ENCODE peak calls at places on chromosomes 1 and 21, in six cellular contexts. N is HCT116, H is K562, M is H1, E is GM12878, Z is HepG2. D is an unnamed sample.
A peak's percentile ranks its signal among the peaks of the same experiment; 100 is the strongest.

GRCh38 chr1:1402081-1402900 is 3.2 kb upstream of the CCNL2 start:
- DNase-seq in N (peak; percentile 52), H (peak; percentile 60), M (peak; percentile 77), E (no peak), Z (peak; percentile 52), D (peak; percentile 62)

GRCh38 chr21:41684381-41685245 is 82.2 kb downstream of the RIPK4 start:
- DNase-seq in N (no peak), H (no peak), M (no peak), E (no peak), Z (peak; percentile 24), D (no peak)

GRCh38 chr1:66788231-66788939 is 12.7 kb downstream of the INSL5 start:
- DNase-seq in N (no peak), H (no peak), M (no peak), E (no peak), Z (no peak), D (no peak)

GRCh38 chr1:239164451-239165180 is 221.8 kb upstream of the CHRM3 start:
- DNase-seq in N (no peak), H (no peak), M (no peak), E (no peak), Z (no peak), D (no peak)

GRCh38 chr1:77565321-77565720 is 117.1 kb downstream of the ZZZ3 start:
- DNase-seq in N (no peak), H (no peak), M (no peak), E (no peak), Z (no peak), D (no peak)

GRCh38 chr1:58783090-58783992 is 506 bp downstream of the JUN start:
- DNase-seq in N (no peak), H (peak; percentile 22), M (peak; percentile 70), E (no peak), Z (no peak), D (peak; percentile 63)

GRCh38 chr1:77683836-77684148 is 1.3 kb upstream of the ZZZ3 start:
- DNase-seq in N (no peak), H (no peak), M (no peak), E (no peak), Z (no peak), D (no peak)

GRCh38 chr1:196090226-196090625 is 518.0 kb downstream of the KCNT2 start:
- DNase-seq in N (no peak), H (no peak), M (no peak), E (no peak), Z (no peak), D (no peak)

GRCh38 chr1:40383488-40384412 is 10.2 kb downstream of the SMAP2 start:
- DNase-seq in N (no peak), H (peak; percentile 74), M (no peak), E (no peak), Z (peak; percentile 76), D (no peak)

GRCh38 chr1:225766967-225767413 is 10.6 kb upstream of the SRP9 start:
- DNase-seq in N (no peak), H (peak; percentile 54), M (no peak), E (no peak), Z (peak; percentile 56), D (peak; percentile 84)

GRCh38 chr1:225768662-225769426 is 8.8 kb upstream of the SRP9 start:
- DNase-seq in N (no peak), H (peak; percentile 75), M (peak; percentile 37), E (no peak), Z (peak; percentile 87), D (no peak)

GRCh38 chr1:225763815-225764548 is 13.6 kb upstream of the SRP9 start:
- DNase-seq in N (no peak), H (no peak), M (no peak), E (no peak), Z (no peak), D (peak; percentile 88)

GRCh38 chr1:225767591-225768540 is 9.8 kb upstream of the SRP9 start:
- DNase-seq in N (no peak), H (peak; percentile 17), M (peak; percentile 46), E (no peak), Z (peak; percentile 94), D (peak; percentile 48)

DNA sequence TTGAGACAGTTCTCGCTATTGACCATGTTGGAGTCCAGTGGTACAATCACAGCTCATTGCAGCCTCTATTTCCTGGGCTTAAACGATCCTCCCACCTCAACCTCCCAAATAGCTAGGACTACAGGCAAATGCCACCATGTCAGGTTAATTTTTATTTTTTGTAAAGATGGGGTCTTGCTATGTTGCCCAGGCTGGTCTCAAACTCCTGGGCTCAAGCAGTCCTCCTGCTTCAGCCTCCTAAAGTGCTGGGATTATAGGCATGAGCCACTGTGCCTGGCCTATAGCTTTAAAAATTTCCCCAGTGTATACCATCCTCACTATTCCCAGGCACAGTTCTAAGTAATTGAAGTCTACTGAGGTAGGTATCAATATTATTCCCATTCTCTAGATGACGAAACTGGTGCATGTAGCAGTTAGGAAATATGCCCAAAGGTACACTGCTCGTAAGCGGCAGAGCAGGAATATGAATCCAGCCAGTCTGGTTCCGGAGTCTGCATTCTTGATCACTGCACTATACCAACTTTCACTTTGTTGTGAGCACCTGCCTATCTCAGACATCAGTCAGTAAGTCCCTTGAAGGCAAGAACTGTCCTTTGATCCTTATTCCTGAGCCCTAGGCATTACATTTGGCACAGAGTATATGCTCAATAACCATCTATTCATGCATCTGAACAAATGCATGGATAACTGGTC is 11.5 kb upstream of the SRP9 start:
- DNase-seq in N (no peak), H (no peak), M (no peak), E (no peak), Z (peak; percentile 58), D (no peak)
- H2AFZ ChIP-seq in N (no peak overlapping the region), H (no peak overlapping the region), M (no peak overlapping the region), E (no peak overlapping the region), Z (no peak overlapping the region), D (no peak overlapping the region)

DNA sequence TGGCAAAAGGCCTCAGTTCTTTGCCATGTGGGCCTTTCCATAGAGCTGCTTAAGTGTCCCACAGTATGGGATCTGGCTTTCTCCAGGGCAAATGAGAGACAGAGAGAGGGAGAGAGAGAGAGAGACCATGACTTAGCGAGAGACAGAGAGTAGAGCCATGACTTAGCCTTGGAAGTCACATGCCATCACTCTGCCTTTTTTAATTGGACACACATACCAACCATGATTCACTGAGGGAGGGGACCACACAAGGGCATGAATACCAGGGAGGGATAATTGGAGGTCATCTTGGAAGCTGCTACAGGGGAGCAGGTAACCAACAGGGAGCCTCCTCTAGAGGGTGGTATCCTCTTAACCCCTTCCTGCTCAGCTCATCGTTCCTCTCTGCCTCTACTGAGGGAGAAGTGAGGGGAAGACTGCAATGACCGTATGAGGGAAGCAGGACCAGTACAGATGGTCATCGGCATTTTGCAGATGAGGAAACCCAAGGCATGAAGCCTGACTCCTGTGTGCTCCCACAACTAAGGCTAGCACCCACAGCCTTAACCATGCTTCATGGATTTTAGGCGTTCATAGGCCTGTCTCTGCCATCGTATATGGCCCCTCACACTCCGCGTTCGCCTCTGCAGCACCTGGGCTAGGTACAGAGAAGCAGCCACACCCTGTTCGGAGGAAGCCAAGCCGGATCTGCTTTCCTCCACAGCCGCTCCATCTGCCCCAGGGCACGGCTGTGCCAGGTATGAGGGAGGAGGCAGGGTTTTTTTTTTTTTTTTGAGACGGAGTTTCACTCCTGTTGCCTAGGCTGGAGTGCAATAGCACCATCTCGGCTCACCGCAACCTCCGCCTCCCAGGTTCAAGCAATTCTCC is 38.6 kb downstream of the MEF2D start:
- DNase-seq in N (no peak), H (no peak), M (no peak), E (no peak), Z (no peak), D (no peak)
- TF ChIP-seq POLR2A in N (no peak), H (no peak), M (no peak), E (peak; percentile 37), Z (no peak), D (no peak)

DNA sequence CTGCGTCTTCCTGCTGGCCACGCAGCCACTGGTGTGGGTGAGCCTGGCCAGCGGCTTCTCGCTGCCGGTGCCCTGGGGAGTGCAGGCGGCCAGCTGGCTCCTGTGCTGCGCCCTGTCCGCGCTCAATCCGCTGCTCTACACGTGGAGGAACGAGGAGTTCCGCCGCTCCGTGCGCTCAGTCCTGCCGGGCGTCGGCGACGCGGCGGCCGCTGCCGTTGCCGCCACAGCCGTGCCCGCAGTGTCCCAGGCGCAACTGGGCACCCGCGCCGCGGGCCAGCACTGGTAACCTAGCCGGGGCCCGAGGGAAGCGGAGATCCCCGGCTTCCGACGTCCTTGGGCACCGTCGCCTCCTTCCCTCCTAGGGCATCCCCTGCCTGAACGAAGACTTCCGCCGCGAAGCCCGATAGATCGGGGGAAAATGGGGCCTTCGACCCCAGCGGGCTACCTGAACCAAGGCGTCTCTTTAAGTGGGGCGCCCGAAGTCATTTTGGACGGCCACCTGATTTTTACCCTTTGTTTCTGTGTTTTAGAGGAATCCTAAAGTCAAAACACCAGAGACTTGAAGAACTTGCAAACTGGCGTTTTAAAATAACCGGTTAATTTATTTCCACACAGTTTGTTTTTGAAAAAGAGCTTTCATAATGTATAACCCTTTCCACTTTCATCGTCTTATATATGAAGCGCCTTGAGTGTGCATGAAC is 2.0 kb downstream of the GPR88 start:
- DNase-seq in N (no peak), H (no peak), M (peak; percentile 74), E (no peak), Z (no peak), D (peak; percentile 39)
- TF ChIP-seq EZH2 in N (no peak), H (no peak), M (peak; percentile 92), E (peak; percentile 76), Z (no peak), D (no peak)

DNA sequence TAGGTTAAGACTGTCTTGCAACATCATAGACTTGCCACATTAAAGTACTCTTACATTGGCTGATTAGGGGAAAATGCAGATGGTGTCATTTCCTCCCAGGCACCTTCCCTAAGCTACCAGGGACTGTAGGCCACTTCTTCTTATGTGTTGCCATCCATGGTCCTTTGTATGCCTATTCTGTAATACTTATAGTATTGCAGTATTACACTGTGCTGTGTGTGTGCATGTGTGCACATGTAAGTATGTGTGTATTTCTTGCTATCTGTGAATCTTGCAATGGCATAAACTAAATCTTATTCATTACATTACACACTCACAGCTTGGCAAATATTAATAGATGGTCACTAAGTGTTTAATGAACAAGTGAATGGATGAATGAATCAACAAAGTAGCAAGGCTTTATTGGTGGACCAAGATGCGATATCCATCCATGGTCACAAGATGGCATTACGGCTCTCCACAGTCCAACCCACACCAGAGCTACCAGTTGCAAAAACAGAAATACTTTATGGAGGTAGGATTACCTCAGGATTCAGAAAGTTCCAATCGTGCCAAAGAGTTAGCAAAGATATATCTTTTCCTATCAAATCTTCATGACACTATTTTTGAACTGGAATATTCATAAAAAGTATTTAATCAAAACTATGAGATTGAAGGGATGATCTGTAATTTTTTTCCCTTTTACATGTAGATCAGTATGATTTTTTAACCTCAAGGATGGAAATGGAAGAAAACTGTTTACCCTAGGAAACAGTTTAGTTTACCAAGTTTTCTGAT is 160.2 kb downstream of the DENND1B start:
- DNase-seq in N (peak; percentile 35), H (peak; percentile 18), M (peak; percentile 45), E (peak; percentile 5), Z (peak; percentile 60), D (peak; percentile 55)
- H2AFZ ChIP-seq in N (no peak overlapping the region), H (no peak overlapping the region), M (no peak overlapping the region), E (no peak overlapping the region), Z (no peak overlapping the region), D (no peak overlapping the region)

DNA sequence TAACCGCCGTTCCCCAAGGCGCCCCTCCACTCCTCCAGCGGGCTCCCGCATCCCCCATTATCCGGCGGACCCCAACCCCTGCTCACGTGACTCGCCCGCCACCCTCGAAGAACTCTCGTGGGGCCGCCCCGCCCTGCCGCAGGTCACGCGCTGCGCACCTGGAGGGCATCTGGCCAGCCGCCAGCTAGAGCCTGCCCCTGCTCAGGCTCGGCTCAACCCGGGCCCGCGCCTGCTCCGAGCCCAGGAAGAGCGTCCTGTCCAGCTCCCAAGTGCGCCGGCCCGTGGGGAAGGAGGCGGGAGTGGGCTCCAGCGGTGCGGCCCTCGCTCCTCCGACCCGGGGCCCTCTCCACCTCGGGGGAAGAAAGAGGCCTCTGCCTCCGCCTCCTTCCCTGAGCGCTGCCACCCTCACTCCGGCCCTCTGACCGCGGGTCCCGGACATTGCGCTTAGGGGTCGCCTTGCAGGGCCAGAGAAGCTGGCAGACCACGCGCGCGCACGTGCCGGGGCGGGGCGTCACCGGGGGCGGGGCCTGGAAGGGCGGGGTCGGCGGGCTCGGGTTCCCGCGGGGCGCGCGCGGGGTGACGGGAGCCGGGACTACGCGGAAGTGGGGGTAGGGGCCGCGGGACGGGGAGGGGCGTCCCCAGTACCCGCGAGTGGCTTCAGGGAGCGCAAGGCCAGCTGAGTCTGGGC is 28.4 kb downstream of the HMGN2 start:
- DNase-seq in N (peak; percentile 48), H (peak; percentile 97), M (peak; percentile 98), E (peak; percentile 39), Z (peak; percentile 52), D (peak; percentile 75)
- TF ChIP-seq POLR2A in N (no peak), H (no peak), M (no peak), E (peak; percentile 97), Z (no peak), D (no peak)

D was measured in endothelial cell of umbilical vein.